ENCODE peak calls at places on chromosomes 16 and 17, in seven cellular contexts. One of them, this sample, is unnamed.

GRCh38 chr17:64992325-64992802 is 64.2 kb downstream of the GNA13 start:
- DNase-seq in Caco-2: no peak
- DNase-seq in lung: no peak
- DNase-seq in A549: peak
- DNase-seq in HFF-Myc: no peak
- DNase-seq in heart left ventricle: no peak
- DNase-seq in H1: no peak
- DNase-seq in this sample: no peak

GRCh38 chr17:50272711-50273653 is 1.3 kb upstream of the TMEM92 start:
- DNase-seq in lung: no peak
- DNase-seq in HFF-Myc: no peak
- DNase-seq in heart left ventricle: peak
- DNase-seq in H1: peak
- DNase-seq in Caco-2: peak
- DNase-seq in A549: peak
- DNase-seq in this sample: peak

GRCh38 chr17:50642722-50643656 is 8.3 kb downstream of the ABCC3 start:
- DNase-seq in Caco-2: no peak
- DNase-seq in HFF-Myc: no peak
- DNase-seq in heart left ventricle: no peak
- DNase-seq in A549: peak
- DNase-seq in H1: no peak
- DNase-seq in lung: no peak
- DNase-seq in this sample: no peak

GRCh38 chr17:65750678-65751077 is 189.2 kb upstream of the AXIN2 start:
- DNase-seq in H1: no peak
- DNase-seq in heart left ventricle: peak
- DNase-seq in A549: peak
- DNase-seq in HFF-Myc: peak
- DNase-seq in Caco-2: no peak
- DNase-seq in lung: peak
- DNase-seq in this sample: peak

GRCh38 chr16:57481421-57481820 is 4.9 kb downstream of the DOK4 start:
- DNase-seq in H1: no peak
- DNase-seq in HFF-Myc: no peak
- DNase-seq in Caco-2: no peak
- DNase-seq in A549: no peak
- DNase-seq in lung: no peak
- DNase-seq in heart left ventricle: no peak
- DNase-seq in this sample: no peak

GRCh38 chr16:16881771-16882170 is 502.8 kb downstream of the NPIPA7 start:
- DNase-seq in HFF-Myc: no peak
- DNase-seq in Caco-2: no peak
- DNase-seq in heart left ventricle: no peak
- DNase-seq in A549: no peak
- DNase-seq in H1: peak
- DNase-seq in lung: no peak
- DNase-seq in this sample: no peak

GRCh38 chr16:25222959-25223358 is 6.2 kb downstream of the AQP8 start:
- DNase-seq in lung: no peak
- DNase-seq in heart left ventricle: no peak
- DNase-seq in Caco-2: no peak
- DNase-seq in HFF-Myc: no peak
- DNase-seq in H1: no peak
- DNase-seq in A549: no peak
- DNase-seq in this sample: no peak

GRCh38 chr16:87638736-87639135 is 36.4 kb downstream of the JPH3 start:
- DNase-seq in lung: no peak
- DNase-seq in heart left ventricle: no peak
- DNase-seq in HFF-Myc: no peak
- DNase-seq in H1: no peak
- DNase-seq in A549: no peak
- DNase-seq in Caco-2: no peak
- DNase-seq in this sample: no peak

GRCh38 chr16:526181-527014 is 1.1 kb upstream of the CAPN15 start:
- DNase-seq in HFF-Myc: no peak
- DNase-seq in A549: no peak
- DNase-seq in H1: no peak
- DNase-seq in Caco-2: peak
- DNase-seq in lung: peak
- DNase-seq in heart left ventricle: peak
- DNase-seq in this sample: peak

GRCh38 chr17:16287563-16288027 is 65.7 kb downstream of the CENPV start:
- DNase-seq in A549: peak
- DNase-seq in H1: no peak
- DNase-seq in HFF-Myc: no peak
- DNase-seq in Caco-2: no peak
- DNase-seq in heart left ventricle: no peak
- DNase-seq in lung: no peak
- DNase-seq in this sample: peak
- TF ChIP-seq CTCF in A549: no peak
- TF ChIP-seq CTCF in H1: no peak
- TF ChIP-seq CTCF in HFF-Myc: no peak
- TF ChIP-seq CTCF in Caco-2: no peak
- TF ChIP-seq CTCF in heart left ventricle: no peak
- TF ChIP-seq CTCF in lung: no peak
- TF ChIP-seq CTCF in this sample: no peak

DNA sequence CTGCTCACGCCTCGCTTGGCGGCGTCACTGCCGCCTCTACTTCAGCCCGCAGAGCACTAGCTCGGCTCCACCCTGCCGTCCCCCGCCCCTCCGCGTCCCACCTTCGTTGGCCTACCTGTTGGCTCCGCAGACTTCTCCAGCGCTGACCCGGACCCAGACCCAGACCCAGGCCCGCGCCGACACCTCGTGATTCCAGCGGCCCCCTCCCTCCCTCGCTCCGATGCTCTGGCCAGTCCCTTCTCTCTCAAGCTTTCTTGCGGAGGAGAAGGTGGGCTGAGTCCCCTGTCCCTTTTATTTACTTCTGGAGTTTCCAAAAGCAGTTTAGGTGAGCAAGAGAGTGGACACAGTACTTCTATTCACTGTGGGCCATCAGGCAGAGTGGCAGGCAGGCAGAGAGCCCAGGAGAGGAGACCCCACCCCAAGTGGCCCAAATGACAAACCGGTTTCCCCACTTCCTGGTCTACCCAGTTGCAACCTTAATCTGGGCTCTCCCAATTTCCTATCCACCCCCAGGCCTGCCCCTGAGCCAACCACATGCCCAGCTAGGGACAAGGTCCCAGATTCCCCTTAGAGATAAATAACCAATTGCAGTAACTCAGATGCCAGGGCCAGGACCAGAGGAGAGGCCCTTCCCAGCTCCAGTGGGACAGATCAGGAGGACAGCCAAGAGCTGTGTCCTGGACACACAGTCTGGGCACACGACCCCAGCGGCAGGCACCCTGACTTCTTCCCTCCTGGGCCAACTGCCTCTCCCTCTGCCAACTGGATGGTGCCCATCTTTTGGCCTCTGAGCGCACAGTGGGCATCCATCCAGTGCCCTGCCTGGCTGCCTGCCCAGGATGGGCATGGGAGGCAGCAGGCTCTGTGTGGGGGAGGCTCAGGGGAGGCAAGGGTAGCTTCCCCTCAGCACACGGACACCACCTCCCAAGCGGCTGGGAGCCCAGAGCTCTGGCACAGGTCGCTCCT is 1.2 kb upstream of the SRCIN1 start:
- DNase-seq in lung: no peak
- DNase-seq in A549: no peak
- DNase-seq in HFF-Myc: no peak
- DNase-seq in H1: no peak
- DNase-seq in heart left ventricle: peak
- DNase-seq in Caco-2: no peak
- DNase-seq in this sample: no peak
- H3K4me3 ChIP-seq in lung: no peak
- H3K4me3 ChIP-seq in A549: peak
- H3K4me3 ChIP-seq in HFF-Myc: peak
- H3K4me3 ChIP-seq in H1: peak
- H3K4me3 ChIP-seq in heart left ventricle: peak
- H3K4me3 ChIP-seq in Caco-2: peak
- H3K4me3 ChIP-seq in this sample: peak

DNA sequence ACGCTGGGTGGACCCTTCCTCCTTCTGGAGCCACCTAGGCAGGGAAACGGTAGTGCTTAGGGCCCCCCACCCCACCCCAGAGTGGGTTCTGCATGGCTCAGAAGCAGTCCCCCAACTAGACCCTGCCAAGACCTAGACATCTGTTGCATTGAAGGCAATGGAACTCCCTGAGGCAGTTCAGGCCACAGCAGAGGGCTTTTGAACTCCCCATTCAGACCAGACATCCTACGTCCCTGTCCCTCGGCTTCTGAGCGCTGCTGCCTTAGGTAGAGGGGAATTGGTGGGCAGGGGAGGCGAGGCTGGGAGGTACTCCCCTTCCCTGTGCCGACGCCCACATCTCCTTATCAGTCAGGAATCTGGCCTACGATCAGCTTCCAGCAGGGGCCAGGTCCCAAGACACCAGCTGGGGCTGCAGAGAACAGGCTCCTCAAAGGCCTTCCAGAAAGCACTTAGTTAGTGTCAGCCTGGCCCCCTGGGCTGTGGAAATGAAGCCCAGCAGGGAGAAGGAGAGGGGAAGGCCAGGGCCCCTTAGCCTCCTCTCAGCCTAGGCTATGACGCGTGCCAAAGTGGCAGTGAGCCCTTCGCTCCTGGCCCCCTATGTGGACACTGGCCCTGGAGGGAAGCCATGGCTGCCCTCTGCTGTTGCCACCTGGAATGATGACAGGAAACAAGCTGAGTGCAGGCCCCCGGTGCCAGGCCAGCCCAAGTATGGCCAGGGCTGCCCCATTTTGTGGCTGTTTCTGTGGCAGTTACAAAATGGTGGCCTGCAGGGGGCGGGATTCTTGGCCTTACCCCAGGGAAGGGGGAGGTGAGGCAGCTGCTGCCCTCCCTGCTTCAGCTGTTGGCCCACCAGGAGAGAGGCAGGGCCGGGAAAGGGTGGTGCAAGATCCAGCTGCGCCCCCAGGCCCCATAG is 11.1 kb downstream of the TBX4 start:
- DNase-seq in lung: no peak
- DNase-seq in heart left ventricle: no peak
- DNase-seq in HFF-Myc: no peak
- DNase-seq in H1: peak
- DNase-seq in Caco-2: peak
- DNase-seq in A549: no peak
- DNase-seq in this sample: no peak
- TF ChIP-seq CTCF in lung: no peak
- TF ChIP-seq CTCF in heart left ventricle: peak
- TF ChIP-seq CTCF in HFF-Myc: peak
- TF ChIP-seq CTCF in H1: peak
- TF ChIP-seq CTCF in Caco-2: peak
- TF ChIP-seq CTCF in A549: no peak
- TF ChIP-seq CTCF in this sample: no peak

DNA sequence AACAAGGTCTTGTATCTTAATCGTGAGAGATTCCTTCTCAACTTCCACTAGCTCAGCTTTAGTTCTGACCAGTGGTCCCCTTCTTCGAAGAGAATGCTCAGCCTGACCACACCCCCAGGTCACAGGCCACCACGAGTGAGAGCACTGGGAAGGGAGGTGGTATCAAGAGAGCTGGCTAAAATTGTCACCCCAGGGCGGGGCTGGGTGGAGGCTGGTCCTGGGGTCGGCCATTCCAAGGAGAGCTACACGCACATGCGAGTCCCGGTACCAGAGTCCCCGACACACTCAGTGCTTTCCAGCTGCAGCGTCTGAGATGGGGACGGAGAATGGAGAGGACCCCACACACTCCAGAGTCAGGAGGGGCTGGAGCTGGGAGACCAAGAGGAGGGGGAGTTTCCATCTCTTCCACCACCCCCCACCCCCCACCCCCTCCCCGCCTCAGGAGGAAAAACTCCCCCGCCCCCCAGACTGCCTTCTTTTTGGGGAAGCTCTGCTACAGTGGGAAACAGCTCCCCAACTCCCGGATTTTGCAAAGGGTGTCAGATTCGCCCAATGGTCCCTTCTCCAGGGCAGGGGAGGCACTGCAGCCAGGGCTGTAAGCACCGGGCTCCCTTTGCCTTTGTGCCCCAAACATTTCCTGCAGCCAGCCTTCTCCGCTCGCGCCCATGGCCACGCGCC is 1.6 kb downstream of the C1QL1 start:
- DNase-seq in lung: no peak
- DNase-seq in H1: no peak
- DNase-seq in heart left ventricle: no peak
- DNase-seq in A549: no peak
- DNase-seq in HFF-Myc: no peak
- DNase-seq in Caco-2: no peak
- DNase-seq in this sample: no peak
- H3K4me3 ChIP-seq in lung: no peak
- H3K4me3 ChIP-seq in H1: peak
- H3K4me3 ChIP-seq in heart left ventricle: no peak
- H3K4me3 ChIP-seq in A549: no peak
- H3K4me3 ChIP-seq in HFF-Myc: no peak
- H3K4me3 ChIP-seq in Caco-2: no peak
- H3K4me3 ChIP-seq in this sample: no peak

This sample was measured in GM12865.